ENCODE peak calls at places on chromosomes 3 and 15, in five cellular contexts. One of them, this sample, is unnamed.

GRCh38 chr15:39508536-39508935 is 72.3 kb upstream of the THBS1 start:
- DNase-seq in tibial nerve: no peak
- DNase-seq in NB4: no peak
- DNase-seq in MM.1S: no peak
- DNase-seq in HFFc6: no peak
- DNase-seq in this sample: no peak

GRCh38 chr15:100061944-100062343 is 279.8 kb downstream of the ADAMTS17 start:
- DNase-seq in HFFc6: no peak
- DNase-seq in tibial nerve: no peak
- DNase-seq in NB4: no peak
- DNase-seq in MM.1S: no peak
- DNase-seq in this sample: no peak

GRCh38 chr15:89157918-89158564 is 63.3 kb downstream of the RLBP1 start:
- DNase-seq in HFFc6: no peak
- DNase-seq in NB4: no peak
- DNase-seq in MM.1S: no peak
- DNase-seq in tibial nerve: no peak
- DNase-seq in this sample: no peak

GRCh38 chr3:23806322-23807160 is 786 bp downstream of the UBE2E1 start:
- DNase-seq in HFFc6: no peak
- DNase-seq in tibial nerve: peak
- DNase-seq in NB4: peak
- DNase-seq in MM.1S: no peak
- DNase-seq in this sample: peak

GRCh38 chr3:41352526-41352925 is 153.2 kb downstream of the CTNNB1 start:
- DNase-seq in HFFc6: no peak
- DNase-seq in MM.1S: no peak
- DNase-seq in tibial nerve: no peak
- DNase-seq in NB4: peak
- DNase-seq in this sample: no peak

GRCh38 chr3:141366285-141367037 is 1.8 kb upstream of the ZBTB38 start:
- DNase-seq in MM.1S: peak
- DNase-seq in HFFc6: peak
- DNase-seq in NB4: no peak
- DNase-seq in tibial nerve: peak
- DNase-seq in this sample: peak

GRCh38 chr15:66369773-66370651 is 13.5 kb upstream of the TIPIN start:
- DNase-seq in HFFc6: no peak
- DNase-seq in tibial nerve: no peak
- DNase-seq in MM.1S: peak
- DNase-seq in NB4: peak
- DNase-seq in this sample: no peak

GRCh38 chr3:31546152-31546551 is 13.4 kb downstream of the STT3B start:
- DNase-seq in tibial nerve: no peak
- DNase-seq in MM.1S: no peak
- DNase-seq in HFFc6: no peak
- DNase-seq in NB4: no peak
- DNase-seq in this sample: no peak

GRCh38 chr3:58588030-58588614 is 10.9 kb upstream of the FAM107A start:
- DNase-seq in NB4: peak
- DNase-seq in tibial nerve: no peak
- DNase-seq in MM.1S: peak
- DNase-seq in HFFc6: no peak
- DNase-seq in this sample: no peak

GRCh38 chr3:128076783-128077624 is 24.8 kb downstream of the SEC61A1 start:
- DNase-seq in MM.1S: no peak
- DNase-seq in HFFc6: no peak
- DNase-seq in tibial nerve: no peak
- DNase-seq in NB4: peak
- DNase-seq in this sample: no peak

GRCh38 chr3:128787256-128788253 is 61.6 kb downstream of the RAB7A start:
- DNase-seq in MM.1S: no peak
- DNase-seq in NB4: peak
- DNase-seq in tibial nerve: no peak
- DNase-seq in HFFc6: peak
- DNase-seq in this sample: peak

GRCh38 chr3:179196098-179196497 is 47.9 kb downstream of the PIK3CA start:
- DNase-seq in HFFc6: peak
- DNase-seq in MM.1S: peak
- DNase-seq in NB4: no peak
- DNase-seq in tibial nerve: no peak
- DNase-seq in this sample: no peak

GRCh38 chr3:107446706-107447105 is 69.5 kb downstream of the CCDC54 start:
- DNase-seq in NB4: no peak
- DNase-seq in MM.1S: no peak
- DNase-seq in HFFc6: no peak
- DNase-seq in tibial nerve: no peak
- DNase-seq in this sample: no peak

GRCh38 chr15:98682992-98683701 is 34.8 kb downstream of the IGF1R start:
- DNase-seq in tibial nerve: no peak
- DNase-seq in HFFc6: no peak
- DNase-seq in NB4: peak
- DNase-seq in MM.1S: no peak
- DNase-seq in this sample: no peak

DNA sequence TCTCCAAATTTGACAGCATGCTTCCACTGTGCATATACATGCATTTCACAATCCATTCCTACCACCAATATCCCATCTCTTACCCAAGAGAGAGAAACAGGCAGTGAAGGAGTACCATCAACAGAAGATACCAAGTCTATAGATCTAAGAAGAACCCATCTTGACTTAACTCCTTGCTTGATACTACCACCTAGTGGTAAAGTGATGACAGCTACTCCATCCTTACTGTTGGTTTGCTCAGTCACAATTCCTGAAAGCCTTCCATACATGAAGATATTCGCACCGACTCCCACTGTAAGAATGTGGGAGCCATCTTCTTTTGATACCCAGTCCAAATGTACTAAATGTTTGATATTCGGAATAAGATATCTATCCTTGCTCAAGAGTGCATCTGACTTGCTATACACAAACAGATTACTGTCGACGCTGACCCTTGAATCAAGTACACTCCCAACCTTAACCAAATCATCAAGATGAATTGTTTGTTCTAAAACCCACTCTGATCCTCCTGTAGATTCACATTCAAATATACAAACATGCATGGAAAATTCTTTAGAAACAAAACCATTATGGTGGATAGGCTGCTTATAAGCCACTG is 123.1 kb downstream of the DMXL2 start:
- DNase-seq in tibial nerve: no peak
- DNase-seq in NB4: peak
- DNase-seq in HFFc6: peak
- DNase-seq in MM.1S: peak
- DNase-seq in this sample: peak
- TF ChIP-seq CTCF in tibial nerve: no peak
- TF ChIP-seq CTCF in NB4: peak
- TF ChIP-seq CTCF in HFFc6: peak
- TF ChIP-seq CTCF in MM.1S: peak
- TF ChIP-seq CTCF in this sample: peak

GRCh38 chr3:11825271-11825670 is 21.4 kb downstream of the TAMM41 start:
- DNase-seq in NB4: no peak
- DNase-seq in MM.1S: no peak
- DNase-seq in HFFc6: no peak
- DNase-seq in tibial nerve: no peak
- DNase-seq in this sample: no peak

GRCh38 chr3:11818033-11818432 is 28.7 kb downstream of the TAMM41 start:
- DNase-seq in NB4: peak
- DNase-seq in HFFc6: peak
- DNase-seq in MM.1S: no peak
- DNase-seq in tibial nerve: no peak
- DNase-seq in this sample: no peak

GRCh38 chr3:11819146-11819545 is 27.5 kb downstream of the TAMM41 start:
- DNase-seq in HFFc6: no peak
- DNase-seq in NB4: no peak
- DNase-seq in tibial nerve: no peak
- DNase-seq in MM.1S: no peak
- DNase-seq in this sample: no peak

GRCh38 chr3:11820540-11821041 is 26.1 kb downstream of the TAMM41 start:
- DNase-seq in tibial nerve: no peak
- DNase-seq in MM.1S: no peak
- DNase-seq in NB4: no peak
- DNase-seq in HFFc6: peak
- DNase-seq in this sample: no peak
- TF ChIP-seq CTCF in tibial nerve: no peak
- TF ChIP-seq CTCF in MM.1S: no peak
- TF ChIP-seq CTCF in NB4: no peak
- TF ChIP-seq CTCF in HFFc6: peak
- TF ChIP-seq CTCF in this sample: no peak

GRCh38 chr3:114411811-114412803 is 118.3 kb downstream of the TIGIT start:
- DNase-seq in HFFc6: peak
- DNase-seq in NB4: no peak
- DNase-seq in tibial nerve: no peak
- DNase-seq in MM.1S: no peak
- DNase-seq in this sample: no peak
- TF ChIP-seq CTCF in HFFc6: peak
- TF ChIP-seq CTCF in NB4: no peak
- TF ChIP-seq CTCF in tibial nerve: no peak
- TF ChIP-seq CTCF in MM.1S: no peak
- TF ChIP-seq CTCF in this sample: no peak

DNA sequence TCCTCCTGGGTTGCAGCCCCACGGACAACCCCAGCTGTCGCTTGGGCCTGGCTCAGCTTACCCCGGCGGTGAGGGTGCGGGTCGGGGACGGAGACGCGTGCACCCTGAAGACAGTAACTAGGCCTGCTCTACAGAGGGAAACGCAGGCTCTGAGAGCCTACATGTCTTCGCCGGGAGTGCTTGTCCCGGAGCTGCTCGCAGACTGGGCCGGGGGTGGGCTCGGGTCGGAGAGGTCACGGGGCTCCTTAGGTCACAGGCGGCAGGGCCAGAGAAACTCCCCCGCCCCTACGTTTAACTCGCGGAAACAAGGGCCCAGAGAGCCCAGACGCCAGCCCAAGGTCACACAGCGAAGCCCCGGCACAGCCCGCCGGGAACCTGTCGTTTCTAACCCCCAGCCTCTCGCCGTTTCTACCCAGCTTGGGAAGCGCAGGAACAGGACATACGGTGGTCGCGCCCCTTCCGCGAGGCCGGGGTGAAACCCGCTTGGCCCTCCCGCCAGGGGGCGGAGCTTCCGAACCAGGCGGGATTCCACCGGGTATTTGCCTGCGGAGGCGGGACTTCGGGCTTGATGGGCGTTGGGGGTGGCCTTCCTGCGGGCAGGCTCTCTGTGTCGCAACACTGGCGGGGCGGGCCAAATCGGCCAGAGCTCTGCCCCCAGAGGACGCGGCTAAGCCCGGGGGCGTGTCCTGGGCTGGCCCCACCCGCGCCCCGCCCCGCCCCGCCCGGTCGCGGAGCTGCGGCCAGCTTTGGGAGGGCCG is at the start of gene HDAC11:
- DNase-seq in NB4: peak
- DNase-seq in HFFc6: peak
- DNase-seq in tibial nerve: peak
- DNase-seq in MM.1S: peak
- DNase-seq in this sample: peak
- TF ChIP-seq CTCF in NB4: no peak
- TF ChIP-seq CTCF in HFFc6: peak
- TF ChIP-seq CTCF in tibial nerve: peak
- TF ChIP-seq CTCF in MM.1S: no peak
- TF ChIP-seq CTCF in this sample: no peak

GRCh38 chr15:85306946-85307686 is 73.3 kb upstream of the AKAP13 start:
- DNase-seq in tibial nerve: no peak
- DNase-seq in MM.1S: no peak
- DNase-seq in HFFc6: no peak
- DNase-seq in NB4: no peak
- DNase-seq in this sample: no peak
- TF ChIP-seq CTCF in tibial nerve: no peak
- TF ChIP-seq CTCF in MM.1S: no peak
- TF ChIP-seq CTCF in HFFc6: no peak
- TF ChIP-seq CTCF in NB4: no peak
- TF ChIP-seq CTCF in this sample: no peak

DNA sequence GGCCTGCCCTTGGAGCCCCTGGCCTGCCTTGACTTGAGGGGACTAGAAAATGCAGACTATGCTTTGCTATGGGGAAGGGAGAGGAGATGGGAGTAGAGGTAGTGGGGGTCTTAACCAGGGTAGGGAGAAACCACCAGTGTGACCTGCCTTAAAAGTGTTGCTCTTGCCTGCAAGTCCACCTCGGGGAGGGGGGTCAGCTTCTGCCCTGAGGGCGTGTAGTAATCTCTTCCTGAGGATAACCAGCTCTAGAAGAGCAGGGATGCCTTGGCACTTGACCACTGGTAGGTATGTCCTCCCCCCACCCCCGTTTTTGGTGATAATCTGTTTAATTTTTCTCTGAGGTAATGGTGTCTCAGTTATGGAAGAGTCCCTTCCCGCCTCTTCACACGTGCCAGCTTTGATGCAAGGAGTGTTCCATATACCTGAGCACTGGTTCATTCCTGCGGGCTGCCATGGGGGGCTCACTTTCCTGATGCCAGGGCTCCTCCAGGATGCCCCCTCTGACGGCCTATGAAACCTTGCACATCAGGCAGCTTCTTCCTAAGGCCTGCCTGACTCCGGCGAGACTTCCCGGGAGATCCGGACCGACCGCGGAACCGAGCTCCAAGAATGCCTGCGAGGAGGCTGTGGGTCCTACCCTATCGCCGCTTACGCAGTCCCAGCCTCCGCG is 780 bp upstream of the P4HTM start:
- DNase-seq in tibial nerve: no peak
- DNase-seq in NB4: peak
- DNase-seq in HFFc6: no peak
- DNase-seq in MM.1S: peak
- DNase-seq in this sample: no peak
- TF ChIP-seq CTCF in tibial nerve: no peak
- TF ChIP-seq CTCF in NB4: no peak
- TF ChIP-seq CTCF in HFFc6: no peak
- TF ChIP-seq CTCF in MM.1S: no peak
- TF ChIP-seq CTCF in this sample: no peak

GRCh38 chr3:10852031-10852795 is 36.2 kb downstream of the SLC6A11 start:
- DNase-seq in tibial nerve: no peak
- DNase-seq in NB4: no peak
- DNase-seq in MM.1S: no peak
- DNase-seq in HFFc6: no peak
- DNase-seq in this sample: no peak

GRCh38 chr3:10855083-10855870 is 39.2 kb downstream of the SLC6A11 start:
- DNase-seq in tibial nerve: no peak
- DNase-seq in HFFc6: no peak
- DNase-seq in MM.1S: no peak
- DNase-seq in NB4: peak
- DNase-seq in this sample: no peak

GRCh38 chr3:10855871-10856662 is 40.0 kb downstream of the SLC6A11 start:
- DNase-seq in tibial nerve: no peak
- DNase-seq in MM.1S: no peak
- DNase-seq in HFFc6: no peak
- DNase-seq in NB4: peak
- DNase-seq in this sample: no peak
- TF ChIP-seq CTCF in tibial nerve: no peak
- TF ChIP-seq CTCF in MM.1S: peak
- TF ChIP-seq CTCF in HFFc6: peak
- TF ChIP-seq CTCF in NB4: no peak
- TF ChIP-seq CTCF in this sample: no peak

GRCh38 chr3:76044601-76045600 is 259.6 kb upstream of the ZNF717 start:
- DNase-seq in tibial nerve: peak
- DNase-seq in MM.1S: peak
- DNase-seq in NB4: peak
- DNase-seq in HFFc6: no peak
- DNase-seq in this sample: peak
- TF ChIP-seq CTCF in tibial nerve: no peak
- TF ChIP-seq CTCF in MM.1S: peak
- TF ChIP-seq CTCF in NB4: peak
- TF ChIP-seq CTCF in HFFc6: peak
- TF ChIP-seq CTCF in this sample: no peak

GRCh38 chr3:146187334-146187950 is 26.5 kb upstream of the PLOD2 start:
- DNase-seq in tibial nerve: peak
- DNase-seq in NB4: peak
- DNase-seq in HFFc6: peak
- DNase-seq in MM.1S: peak
- DNase-seq in this sample: peak
- TF ChIP-seq CTCF in tibial nerve: peak
- TF ChIP-seq CTCF in NB4: peak
- TF ChIP-seq CTCF in HFFc6: peak
- TF ChIP-seq CTCF in MM.1S: peak
- TF ChIP-seq CTCF in this sample: peak